ENCODE peak calls at places on chromosomes 5 and 9, in five cellular contexts. V is stimulated activated CD8-positive, alpha-beta memory T cell treated with anti-CD3 and anti-CD28 coated beads, Interleukin-2, amount 100 ng/mL, for 48 hours; J is Daoy; F is glutamatergic neuron; Q is heart right ventricle. D is an unnamed sample.

GRCh38 chr5:72234265-72234700 is 85.8 kb downstream of the MRPS27 start:
- DNase-seq in V (no peak), J (peak), F (no peak), Q (no peak), D (peak)

GRCh38 chr5:78527054-78527884 is 121.3 kb downstream of the LHFPL2 start:
- DNase-seq in V (no peak), J (peak), F (no peak), Q (no peak), D (peak)

GRCh38 chr9:92439921-92440750 is 15.9 kb upstream of the OMD start:
- DNase-seq in V (no peak), J (peak), F (no peak), Q (no peak), D (no peak)

GRCh38 chr9:88018101-88018500 is 43.8 kb upstream of the CDK20 start:
- DNase-seq in V (no peak), J (no peak), F (no peak), Q (no peak), D (no peak)

GRCh38 chr5:141326088-141326854 is 4.0 kb upstream of the PCDHGA1 start:
- DNase-seq in V (peak), J (peak), F (peak), Q (peak), D (peak)

GRCh38 chr5:132763369-132764036 is 13.5 kb downstream of the SEPTIN8 start:
- DNase-seq in V (no peak), J (no peak), F (no peak), Q (no peak), D (no peak)

GRCh38 chr5:175032013-175032412 is 307.6 kb downstream of the MSX2 start:
- DNase-seq in V (no peak), J (no peak), F (no peak), Q (no peak), D (no peak)

GRCh38 chr5:95873351-95873750 is 50.8 kb upstream of the GLRX start:
- DNase-seq in V (no peak), J (no peak), F (no peak), Q (no peak), D (no peak)

GRCh38 chr5:131792900-131793299 is 3.9 kb downstream of the FNIP1 start:
- DNase-seq in V (no peak), J (no peak), F (no peak), Q (no peak), D (no peak)

GRCh38 chr5:54463696-54464095 is 8.2 kb downstream of the HSPB3 start:
- DNase-seq in V (no peak), J (no peak), F (no peak), Q (no peak), D (no peak)

GRCh38 chr5:71969464-71969863 is 137.8 kb upstream of the MAP1B start:
- DNase-seq in V (no peak), J (peak), F (no peak), Q (no peak), D (no peak)

GRCh38 chr5:139262414-139263139 is 31.0 kb upstream of the MATR3 start:
- DNase-seq in V (peak), J (peak), F (peak), Q (peak), D (peak)

GRCh38 chr5:98455660-98456059 is 317.8 kb upstream of the RGMB start:
- DNase-seq in V (no peak), J (peak), F (no peak), Q (no peak), D (no peak)

GRCh38 chr5:35012365-35012764 is 35.4 kb downstream of the AGXT2 start:
- DNase-seq in V (no peak), J (no peak), F (no peak), Q (no peak), D (no peak)